ENCODE peak calls at places on chromosome 11, in five cellular contexts. Q is mammary epithelial cell, L is RWPE1, Z is cardiac muscle cell, K is H1. G is an unnamed sample.

GRCh38 chr11:130839950-130840666 is 76.2 kb downstream of the SNX19 start:
- DNase-seq in Q (no peak), L (no peak), Z (peak), K (no peak), G (no peak)

GRCh38 chr11:57277845-57278720 is 41.0 kb upstream of the APLNR start:
- DNase-seq in Q (peak), L (peak), Z (peak), K (peak), G (peak)

GRCh38 chr11:65444314-65445051 is 21.9 kb downstream of the NEAT1 start:
- DNase-seq in Q (peak), L (no peak), Z (peak), K (no peak), G (no peak)

GRCh38 chr11:117199916-117200812 is 994 bp downstream of the TAGLN start:
- DNase-seq in Q (no peak), L (no peak), Z (peak), K (peak), G (no peak)

GRCh38 chr11:5992604-5993251 is 5.9 kb upstream of the OR52L1 start:
- DNase-seq in Q (peak), L (peak), Z (peak), K (no peak), G (peak)

GRCh38 chr11:36091256-36091811 is 147.5 kb downstream of the LDLRAD3 start:
- DNase-seq in Q (peak), L (no peak), Z (peak), K (no peak), G (peak)

GRCh38 chr11:27697679-27698275 is 2.5 kb downstream of the BDNF start:
- DNase-seq in Q (no peak), L (no peak), Z (peak), K (no peak), G (no peak)

GRCh38 chr11:78417888-78418583 is 416 bp upstream of the GAB2 start:
- DNase-seq in Q (peak), L (peak), Z (peak), K (peak), G (peak)

GRCh38 chr11:47376543-47377371 is 1.6 kb downstream of the SPI1 start:
- DNase-seq in Q (no peak), L (no peak), Z (peak), K (no peak), G (no peak)

GRCh38 chr11:113818426-113818825 is 38.8 kb downstream of the CLDN25 start:
- DNase-seq in Q (peak), L (no peak), Z (peak), K (no peak), G (no peak)

GRCh38 chr11:77517226-77517625 is 43.3 kb upstream of the PAK1 start:
- DNase-seq in Q (peak), L (no peak), Z (no peak), K (peak), G (no peak)

GRCh38 chr11:6404341-6405038 is 14.2 kb downstream of the SMPD1 start:
- DNase-seq in Q (no peak), L (no peak), Z (no peak), K (no peak), G (no peak)

GRCh38 chr11:47533690-47534135 is 19.2 kb downstream of the CELF1 start:
- DNase-seq in Q (no peak), L (no peak), Z (peak), K (no peak), G (no peak)

GRCh38 chr11:130448039-130448415 is 418 bp upstream of the ADAMTS15 start:
- DNase-seq in Q (no peak), L (no peak), Z (no peak), K (no peak), G (no peak)

GRCh38 chr11:86577663-86578636 is 94.5 kb downstream of the ME3 start:
- DNase-seq in Q (peak), L (peak), Z (peak), K (no peak), G (peak)

GRCh38 chr11:20599424-20600346 is at the start of gene SLC6A5:
- DNase-seq in Q (peak), L (peak), Z (peak), K (peak), G (peak)

GRCh38 chr11:5282652-5283051 is 12.9 kb upstream of the HBE1 start:
- DNase-seq in Q (no peak), L (no peak), Z (no peak), K (no peak), G (no peak)

GRCh38 chr11:32451808-32452207 is 16.5 kb upstream of the WT1 start:
- DNase-seq in Q (no peak), L (no peak), Z (peak), K (no peak), G (no peak)

GRCh38 chr11:130181295-130182272 is 22.0 kb downstream of the ST14 start:
- DNase-seq in Q (peak), L (peak), Z (peak), K (no peak), G (no peak)

GRCh38 chr11:110929129-110929528 is 216.9 kb upstream of the ARHGAP20 start:
- DNase-seq in Q (no peak), L (no peak), Z (no peak), K (no peak), G (no peak)

GRCh38 chr11:65899356-65900124 is 648 bp downstream of the FOSL1 start:
- DNase-seq in Q (no peak), L (peak), Z (peak), K (peak), G (peak)

GRCh38 chr11:12429155-12429554 is 51.8 kb downstream of the PARVA start:
- DNase-seq in Q (no peak), L (no peak), Z (no peak), K (no peak), G (no peak)
- H3K27ac ChIP-seq in Q (no peak), L (no peak), Z (no peak), K (no peak), G (no peak)

DNA sequence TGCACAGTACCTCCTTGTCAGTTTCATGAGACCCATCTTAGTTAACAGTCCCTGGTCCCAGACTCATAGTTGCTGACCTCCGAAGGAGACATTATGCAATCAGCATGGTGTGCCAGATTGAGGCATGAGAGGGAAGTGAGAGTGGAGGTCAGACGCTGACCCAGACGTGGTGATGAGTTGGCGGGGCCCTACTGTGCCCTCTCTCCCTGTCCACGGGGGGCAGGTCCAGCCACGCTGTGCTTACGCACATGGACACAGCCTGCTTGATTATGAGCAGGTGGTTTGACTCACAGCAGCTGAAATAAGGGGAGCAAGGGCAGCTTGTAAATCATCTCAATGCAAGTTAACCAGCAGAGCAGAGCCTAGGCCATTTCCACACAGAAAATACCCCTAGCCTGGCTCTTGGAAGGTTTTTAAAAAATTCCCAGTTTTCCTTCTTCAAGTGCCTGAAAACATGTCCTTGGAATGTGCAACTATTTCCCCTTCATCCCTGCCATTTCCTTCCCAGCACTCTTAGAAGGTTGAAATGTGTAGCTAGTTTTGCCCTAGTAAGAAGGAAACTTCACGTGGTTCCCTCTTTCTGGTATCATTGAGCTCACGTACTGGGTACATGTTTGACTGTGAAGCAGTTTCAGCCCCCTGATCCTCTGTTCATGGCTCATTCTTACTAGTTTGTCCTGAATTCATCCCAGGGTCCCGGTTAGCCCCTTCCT is 122.6 kb upstream of the SORL1-AS1 start:
- DNase-seq in Q (no peak), L (no peak), Z (peak), K (no peak), G (no peak)
- H3K27ac ChIP-seq in Q (no peak), L (no peak), Z (no peak), K (no peak), G (no peak)

DNA sequence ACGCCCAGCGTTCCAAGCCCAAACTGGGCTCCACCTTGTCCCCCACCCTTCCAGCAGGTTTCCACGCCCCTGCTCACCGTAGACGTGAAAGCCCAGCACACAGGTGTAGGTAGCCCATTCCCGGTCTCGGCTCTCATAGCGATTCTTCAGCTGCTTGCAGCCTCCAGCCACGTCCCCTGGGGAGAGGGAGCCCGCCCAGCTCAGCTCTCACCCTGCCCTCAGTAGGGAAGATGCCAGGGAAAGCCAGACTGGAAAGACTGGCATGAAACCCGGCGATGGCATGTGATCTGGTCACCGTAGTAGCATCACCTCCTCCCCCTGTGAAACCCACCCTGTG is 1.4 kb upstream of the MTA2 start:
- DNase-seq in Q (no peak), L (no peak), Z (no peak), K (peak), G (no peak)
- H3K27ac ChIP-seq in Q (no peak), L (peak), Z (no peak), K (no peak), G (no peak)

GRCh38 chr11:8865304-8865703 is 45.7 kb upstream of the AKIP1 start:
- DNase-seq in Q (no peak), L (no peak), Z (no peak), K (no peak), G (no peak)

GRCh38 chr11:8858808-8859207 is 52.2 kb upstream of the AKIP1 start:
- DNase-seq in Q (no peak), L (no peak), Z (no peak), K (no peak), G (no peak)

GRCh38 chr11:8867856-8868705 is 42.9 kb upstream of the AKIP1 start:
- DNase-seq in Q (peak), L (no peak), Z (peak), K (no peak), G (peak)

GRCh38 chr11:8867035-8867434 is 44.0 kb upstream of the AKIP1 start:
- DNase-seq in Q (peak), L (no peak), Z (peak), K (no peak), G (peak)

DNA sequence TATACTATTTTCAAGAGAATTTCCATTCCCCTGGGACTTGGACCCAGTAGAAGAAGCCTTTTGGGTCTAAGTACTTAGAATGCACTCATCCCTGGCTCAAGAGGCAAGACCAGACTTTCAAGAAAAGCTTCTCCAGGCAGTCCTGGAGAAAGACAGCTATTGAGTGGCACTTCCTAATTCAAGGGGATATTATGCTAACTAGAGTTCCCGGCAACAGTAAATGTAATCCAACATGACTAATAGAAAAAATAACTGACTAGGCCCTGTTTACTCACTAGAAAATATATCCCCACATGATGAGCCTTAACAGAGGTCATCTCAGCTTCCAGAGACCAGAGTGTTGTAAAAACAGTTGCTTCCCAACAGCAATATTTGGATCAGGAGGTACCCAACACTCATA is 47.2 kb upstream of the AKIP1 start:
- DNase-seq in Q (peak), L (no peak), Z (peak), K (no peak), G (no peak)
- H3K27ac ChIP-seq in Q (no peak), L (no peak), Z (no peak), K (no peak), G (no peak)

GRCh38 chr11:118605116-118605867 is 2.1 kb upstream of the PHLDB1 start:
- DNase-seq in Q (no peak), L (no peak), Z (peak), K (no peak), G (peak)

GRCh38 chr11:118606157-118606843 is 1.1 kb upstream of the PHLDB1 start:
- DNase-seq in Q (no peak), L (no peak), Z (peak), K (no peak), G (no peak)

GRCh38 chr11:118607401-118608267 is at the start of gene PHLDB1:
- DNase-seq in Q (peak), L (peak), Z (peak), K (peak), G (peak)

GRCh38 chr11:118608268-118609214 is 1.1 kb downstream of the PHLDB1 start:
- DNase-seq in Q (peak), L (peak), Z (peak), K (peak), G (peak)

DNA sequence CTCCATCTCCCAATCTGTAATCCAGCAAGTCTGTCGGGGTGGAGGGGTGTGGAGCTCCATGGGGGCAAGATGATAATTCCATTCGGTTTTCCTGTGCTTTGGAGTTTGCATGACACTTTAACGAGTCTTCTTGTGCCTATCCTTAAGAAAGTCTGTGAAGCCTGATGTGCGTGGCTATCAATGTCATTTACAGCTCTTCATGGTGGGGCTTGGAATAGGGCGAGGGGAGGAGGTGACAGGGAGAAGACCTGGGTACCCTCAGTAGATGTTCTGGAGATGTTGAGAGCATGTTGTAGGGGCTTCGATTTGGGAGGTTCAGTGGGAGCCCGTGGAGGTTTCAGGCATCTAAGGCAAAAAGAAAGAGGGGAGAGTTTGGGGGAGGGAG is 579 bp upstream of the PHLDB1 start:
- DNase-seq in Q (no peak), L (no peak), Z (no peak), K (no peak), G (no peak)
- H3K27ac ChIP-seq in Q (no peak), L (peak), Z (no peak), K (no peak), G (no peak)

GRCh38 chr11:2826679-2827056 is 58.9 kb downstream of the CDKN1C start:
- DNase-seq in Q (no peak), L (no peak), Z (no peak), K (no peak), G (no peak)
- H3K27ac ChIP-seq in Q (peak), L (peak), Z (no peak), K (no peak), G (no peak)

DNA sequence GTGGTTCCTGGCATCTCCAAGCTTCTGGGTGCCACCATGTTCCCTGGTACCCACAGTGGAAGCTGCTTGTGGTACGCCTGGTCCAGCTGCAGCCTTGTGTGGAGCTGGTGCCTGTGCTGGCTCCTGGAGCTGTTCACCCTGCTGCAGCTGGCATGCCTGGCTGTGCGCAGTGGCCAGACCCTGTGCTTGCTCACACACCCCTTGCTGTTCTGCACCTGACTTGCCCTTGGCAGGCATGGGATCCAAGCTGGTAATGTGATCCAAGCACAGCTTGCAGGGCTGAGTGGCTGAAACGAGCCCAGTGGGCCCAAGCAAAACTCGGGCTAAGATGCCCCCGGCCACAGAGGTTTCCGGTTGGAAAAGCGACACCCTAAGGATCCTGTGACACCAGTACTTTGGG is 104.7 kb upstream of the CLMP start:
- DNase-seq in Q (no peak), L (no peak), Z (no peak), K (no peak), G (no peak)
- H3K27ac ChIP-seq in Q (no peak), L (no peak), Z (no peak), K (no peak), G (no peak)

GRCh38 chr11:62539238-62539925 is 7.2 kb downstream of the AHNAK start:
- DNase-seq in Q (peak), L (peak), Z (peak), K (peak), G (peak)
- H3K27ac ChIP-seq in Q (peak), L (peak), Z (no peak), K (no peak), G (peak)

DNA sequence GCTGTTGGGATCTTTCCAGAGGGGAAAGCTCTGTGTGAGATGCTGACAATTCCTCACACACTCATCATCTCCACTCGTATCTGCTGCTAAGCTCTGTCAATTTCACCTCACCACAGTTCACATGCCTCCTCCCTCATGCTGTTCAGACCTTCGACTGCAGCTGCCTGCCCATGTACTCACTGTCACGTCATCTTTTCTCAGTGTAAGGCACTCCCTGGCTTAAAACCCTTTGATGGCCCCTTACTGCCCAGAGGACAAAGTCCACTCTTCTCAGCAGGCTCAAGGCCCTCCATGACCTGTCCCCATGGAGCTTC is 12.4 kb downstream of the USH1C start:
- DNase-seq in Q (no peak), L (no peak), Z (peak), K (no peak), G (no peak)
- H3K27ac ChIP-seq in Q (no peak), L (no peak), Z (no peak), K (no peak), G (no peak)

DNA sequence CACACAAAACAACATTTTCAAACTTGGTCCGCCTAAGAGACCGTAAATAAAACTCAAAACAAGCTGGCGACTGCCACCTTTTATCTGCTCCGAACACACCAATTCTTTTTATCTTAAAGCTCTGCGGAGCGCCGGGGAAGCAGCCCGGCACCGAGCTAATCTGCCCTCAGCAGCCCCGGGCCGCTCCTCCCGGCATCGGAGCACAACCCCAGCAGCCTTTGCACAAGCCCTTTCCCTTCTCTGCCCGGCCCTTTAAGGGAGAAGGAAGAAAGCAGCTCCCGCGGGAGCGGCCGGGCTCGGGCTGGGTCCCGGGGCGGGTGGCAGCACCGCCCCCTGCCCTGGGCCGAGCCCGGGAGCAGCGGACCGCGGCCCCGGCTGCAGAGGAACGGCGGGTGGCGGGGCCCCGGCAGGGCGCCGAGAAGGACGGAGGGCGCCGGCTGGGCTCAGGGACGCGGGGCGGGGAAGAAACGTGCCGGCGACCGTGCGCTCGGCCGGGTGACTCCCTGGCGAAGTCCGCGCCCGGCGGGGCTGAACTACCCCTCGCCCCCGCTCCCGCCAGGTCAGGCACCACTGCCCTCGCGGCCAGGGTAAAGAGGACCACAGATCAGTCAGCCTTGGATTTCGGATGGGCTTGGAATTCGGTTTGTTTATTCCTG is 133.5 kb upstream of the C11orf58 start:
- DNase-seq in Q (peak), L (no peak), Z (peak), K (peak), G (peak)
- H3K27ac ChIP-seq in Q (no peak), L (peak), Z (peak), K (no peak), G (peak)